ENCODE peak calls at places on chromosomes 3 and 15, in four cellular contexts. T, V, W and X are unnamed samples.

GRCh38 chr3:112739252-112739945 is 98.5 kb upstream of the CCDC80 start:
- DNase-seq in T (no peak), V (no peak), W (no peak), X (no peak)

GRCh38 chr3:81216192-81216591 is 545.3 kb downstream of the GBE1 start:
- DNase-seq in T (no peak), V (no peak), W (no peak), X (no peak)

GRCh38 chr3:103127737-103128136 is 692.9 kb downstream of the ZPLD1 start:
- DNase-seq in T (no peak), V (no peak), W (no peak), X (no peak)

GRCh38 chr3:147654827-147655226 is 245.7 kb downstream of the ZIC1 start:
- DNase-seq in T (no peak), V (no peak), W (no peak), X (no peak)

GRCh38 chr3:2465842-2466241 is 367.2 kb downstream of the CNTN4 start:
- DNase-seq in T (no peak), V (no peak), W (no peak), X (no peak)

GRCh38 chr3:141960731-141961130 is 84.3 kb downstream of the ATP1B3 start:
- DNase-seq in T (peak), V (no peak), W (no peak), X (no peak)

GRCh38 chr15:67115567-67115966 is 50.2 kb downstream of the SMAD3 start:
- DNase-seq in T (no peak), V (no peak), W (no peak), X (no peak)

GRCh38 chr3:196288141-196288460 is 575 bp upstream of the PCYT1A start:
- DNase-seq in T (no peak), V (no peak), W (no peak), X (no peak)

GRCh38 chr3:53616330-53616729 is 121.9 kb downstream of the CACNA1D start:
- DNase-seq in T (no peak), V (no peak), W (no peak), X (no peak)

GRCh38 chr15:95375281-95375680 is 955.2 kb upstream of the NR2F2 start:
- DNase-seq in T (no peak), V (no peak), W (no peak), X (no peak)

GRCh38 chr15:74431645-74432044 is 2.1 kb downstream of the SEMA7A start:
- DNase-seq in T (no peak), V (no peak), W (no peak), X (no peak)

GRCh38 chr15:74433592-74434259 is at the start of gene SEMA7A:
- DNase-seq in T (peak), V (peak), W (peak), X (no peak)

GRCh38 chr15:74432968-74433591 is 678 bp downstream of the SEMA7A start:
- DNase-seq in T (peak), V (no peak), W (no peak), X (no peak)

GRCh38 chr15:74432271-74432967 is 1.3 kb downstream of the SEMA7A start:
- DNase-seq in T (peak), V (no peak), W (no peak), X (no peak)

GRCh38 chr15:74434260-74434915 is 630 bp upstream of the SEMA7A start:
- DNase-seq in T (peak), V (no peak), W (no peak), X (no peak)
- H3K4me3 ChIP-seq in T (peak), V (peak), W (peak), X (peak)

GRCh38 chr3:159266779-159267178 is 464.9 kb downstream of the MFSD1 start:
- DNase-seq in T (peak), V (no peak), W (no peak), X (no peak)
- TF ChIP-seq CTCF in T (peak), V (no peak), W (no peak), X (no peak)

GRCh38 chr3:130748981-130749380 is 2.4 kb upstream of the PIK3R4 start:
- DNase-seq in T (no peak), V (no peak), W (no peak), X (peak)
- H3K4me3 ChIP-seq in T (no peak), V (no peak), W (no peak), X (no peak)

DNA sequence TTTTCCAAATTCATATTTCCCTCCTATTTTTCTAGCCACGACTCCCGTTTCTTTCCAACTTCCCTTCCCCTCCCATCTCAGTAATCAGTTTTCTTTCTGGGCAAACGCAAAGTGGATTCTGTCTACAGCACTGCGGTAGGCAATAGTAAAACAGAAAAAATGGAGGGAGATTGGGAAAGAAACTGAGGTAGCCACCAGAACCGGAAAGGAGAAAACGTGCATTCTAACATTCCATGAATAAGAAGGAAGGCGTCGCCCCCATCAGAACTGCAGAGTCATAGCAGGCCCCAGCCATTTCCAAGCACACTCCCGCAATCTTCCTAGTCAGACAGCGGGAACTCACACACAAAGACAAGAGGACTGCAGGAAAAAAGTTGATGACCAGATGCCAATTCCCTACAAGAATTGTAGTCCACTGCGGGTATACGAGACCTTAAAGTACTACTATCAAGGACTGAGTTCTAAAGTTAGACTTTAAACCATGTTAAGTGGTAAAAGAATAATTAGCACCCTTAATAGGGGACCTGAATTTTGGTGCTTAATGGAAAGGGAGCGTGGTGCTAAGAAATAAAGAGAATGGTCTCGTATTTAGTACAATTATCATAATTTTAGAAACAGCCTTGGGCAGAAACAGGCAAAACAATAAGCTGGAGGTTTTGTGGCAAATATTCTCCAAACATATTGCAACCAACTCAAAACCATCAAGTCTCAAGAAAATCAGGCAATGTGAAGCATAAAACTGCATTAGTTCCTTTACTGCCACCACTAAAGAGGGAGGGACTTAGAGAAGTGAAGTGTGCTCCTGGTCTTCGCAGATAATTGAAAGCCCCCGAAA is 1.4 kb downstream of the PFN2 start:
- DNase-seq in T (peak), V (peak), W (peak), X (peak)
- TF ChIP-seq CTCF in T (peak), V (no peak), W (peak), X (peak)

GRCh38 chr3:71374582-71374981 is 208.9 kb downstream of the FOXP1 start:
- DNase-seq in T (no peak), V (no peak), W (no peak), X (no peak)

GRCh38 chr3:71372369-71372768 is 211.2 kb downstream of the FOXP1 start:
- DNase-seq in T (no peak), V (no peak), W (no peak), X (no peak)

GRCh38 chr3:71370467-71370866 is 213.1 kb downstream of the FOXP1 start:
- DNase-seq in T (no peak), V (no peak), W (no peak), X (no peak)

GRCh38 chr3:71371282-71371681 is 212.2 kb downstream of the FOXP1 start:
- DNase-seq in T (no peak), V (no peak), W (no peak), X (no peak)

GRCh38 chr3:71372911-71373637 is 210.5 kb downstream of the FOXP1 start:
- DNase-seq in T (no peak), V (no peak), W (no peak), X (no peak)
- H3K4me3 ChIP-seq in T (no peak), V (no peak), W (no peak), X (no peak)

DNA sequence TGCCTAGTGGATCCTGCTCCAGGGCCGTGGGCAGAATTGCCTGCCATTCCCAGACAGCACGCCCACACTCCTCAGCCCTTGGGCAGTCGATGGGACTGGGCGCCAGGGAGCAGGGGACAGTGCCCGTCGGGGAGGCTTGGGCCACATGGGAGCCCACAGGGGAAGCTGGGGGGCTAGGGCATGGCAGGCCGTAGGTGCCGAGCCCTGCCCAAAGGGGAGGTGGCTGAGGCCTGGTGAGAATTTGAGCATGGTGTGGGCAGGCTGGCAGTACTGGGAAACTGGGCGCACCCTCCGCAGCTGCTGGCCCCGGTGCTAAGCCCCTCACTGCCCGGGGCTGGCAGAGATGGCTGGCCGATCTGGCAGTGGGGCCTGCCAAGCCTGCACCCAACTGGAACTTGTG is 1225.9 kb upstream of the EPHA6 start:
- DNase-seq in T (no peak), V (no peak), W (no peak), X (no peak)
- TF ChIP-seq CTCF in T (no peak), V (no peak), W (no peak), X (no peak)

GRCh38 chr3:185688808-185689207 is 102.7 kb downstream of the SENP2 start:
- DNase-seq in T (no peak), V (no peak), W (no peak), X (peak)
- H3K4me3 ChIP-seq in T (no peak), V (no peak), W (no peak), X (no peak)

GRCh38 chr3:155934215-155934614 is 63.8 kb downstream of the GMPS start:
- DNase-seq in T (no peak), V (no peak), W (no peak), X (no peak)
- TF ChIP-seq CTCF in T (no peak), V (no peak), W (peak), X (no peak)

GRCh38 chr3:40453933-40454332 is 3.2 kb upstream of the RPL14 start:
- DNase-seq in T (peak), V (no peak), W (no peak), X (no peak)

GRCh38 chr3:40456279-40456939 is 730 bp upstream of the RPL14 start:
- DNase-seq in T (no peak), V (no peak), W (no peak), X (no peak)

GRCh38 chr3:40456940-40457823 is at the start of gene RPL14:
- DNase-seq in T (peak), V (peak), W (peak), X (peak)

GRCh38 chr3:40455328-40455727 is 1.8 kb upstream of the RPL14 start:
- DNase-seq in T (no peak), V (no peak), W (no peak), X (no peak)

GRCh38 chr3:40458473-40458872 is 1.3 kb downstream of the RPL14 start:
- DNase-seq in T (no peak), V (no peak), W (no peak), X (no peak)
- H3K4me3 ChIP-seq in T (peak), V (peak), W (peak), X (peak)